ENCODE peak calls at places on chromosome 16, in eight cellular contexts. T, F, Y, M, X, A, I and C are unnamed samples. For H3K36me3, the result is how much of the 10 kb centered on the place peaks cover.

GRCh38 chr16:20520103-20520502 is 56.1 kb downstream of the ACSM2B start:
- DNase-seq in T (no peak), F (no peak), Y (no peak), M (no peak), X (no peak), A (no peak), I (no peak), C (no peak)

GRCh38 chr16:19330801-19331484 is 45.4 kb downstream of the CLEC19A start:
- DNase-seq in T (no peak), F (peak), Y (peak), M (peak), X (no peak), A (no peak), I (no peak), C (no peak)

GRCh38 chr16:89738538-89739317 is 17.4 kb downstream of the ZNF276 start:
- DNase-seq in T (no peak), F (no peak), Y (no peak), M (no peak), X (no peak), A (no peak), I (no peak), C (no peak)

GRCh38 chr16:52827456-52827855 is 225.2 kb downstream of the CHD9NB start:
- DNase-seq in T (no peak), F (peak), Y (no peak), M (no peak), X (no peak), A (no peak), I (no peak), C (no peak)

GRCh38 chr16:80569440-80570105 is 28.8 kb downstream of the DYNLRB2 start:
- DNase-seq in T (no peak), F (no peak), Y (no peak), M (no peak), X (peak), A (no peak), I (no peak), C (no peak)

GRCh38 chr16:82481455-82481854 is 145.3 kb upstream of the CDH13 start:
- DNase-seq in T (no peak), F (no peak), Y (no peak), M (no peak), X (no peak), A (no peak), I (no peak), C (no peak)

GRCh38 chr16:73023752-73024570 is 24.0 kb downstream of the ZFHX3 start:
- DNase-seq in T (no peak), F (peak), Y (no peak), M (no peak), X (no peak), A (no peak), I (no peak), C (no peak)

GRCh38 chr16:47316686-47317085 is 144.2 kb downstream of the ITFG1 start:
- DNase-seq in T (no peak), F (no peak), Y (no peak), M (no peak), X (no peak), A (no peak), I (no peak), C (peak)

GRCh38 chr16:1208239-1208830 is 16.7 kb downstream of the TPSG1 start:
- DNase-seq in T (no peak), F (no peak), Y (no peak), M (no peak), X (no peak), A (no peak), I (no peak), C (no peak)

GRCh38 chr16:57262841-57263584 is 18.0 kb downstream of the ARL2BP start:
- DNase-seq in T (no peak), F (no peak), Y (no peak), M (no peak), X (no peak), A (no peak), I (no peak), C (no peak)

GRCh38 chr16:89330177-89330856 is 112.8 kb downstream of the ZNF778 start:
- DNase-seq in T (no peak), F (peak), Y (peak), M (peak), X (peak), A (peak), I (no peak), C (no peak)

GRCh38 chr16:51640196-51640595 is 489.1 kb upstream of the SALL1 start:
- DNase-seq in T (no peak), F (no peak), Y (peak), M (no peak), X (no peak), A (no peak), I (no peak), C (no peak)

GRCh38 chr16:82782715-82783251 is 156.0 kb downstream of the CDH13 start:
- DNase-seq in T (no peak), F (no peak), Y (peak), M (no peak), X (peak), A (no peak), I (peak), C (no peak)

GRCh38 chr16:46763147-46763546 is 15.0 kb upstream of the MYLK3 start:
- DNase-seq in T (no peak), F (no peak), Y (no peak), M (no peak), X (no peak), A (no peak), I (no peak), C (no peak)

GRCh38 chr16:57540906-57541753 is 1.3 kb upstream of the ADGRG5 start:
- DNase-seq in T (no peak), F (no peak), Y (no peak), M (no peak), X (no peak), A (no peak), I (peak), C (no peak)

GRCh38 chr16:10581507-10581906 is 1.1 kb upstream of the EMP2 start:
- DNase-seq in T (no peak), F (no peak), Y (no peak), M (no peak), X (no peak), A (no peak), I (no peak), C (no peak)

GRCh38 chr16:10579575-10579964 is 828 bp downstream of the EMP2 start:
- DNase-seq in T (no peak), F (no peak), Y (no peak), M (no peak), X (no peak), A (no peak), I (no peak), C (no peak)

GRCh38 chr16:10578474-10579316 is 1.7 kb downstream of the EMP2 start:
- DNase-seq in T (no peak), F (peak), Y (no peak), M (no peak), X (no peak), A (no peak), I (no peak), C (no peak)

GRCh38 chr16:10577305-10578202 is 2.8 kb downstream of the EMP2 start:
- DNase-seq in T (no peak), F (no peak), Y (peak), M (no peak), X (no peak), A (no peak), I (no peak), C (no peak)

GRCh38 chr16:10579965-10580918 is at the start of gene EMP2:
- DNase-seq in T (no peak), F (peak), Y (peak), M (peak), X (peak), A (peak), I (peak), C (no peak)
- TF ChIP-seq POLR2AphosphoS5 in T (no peak), F (peak), Y (peak), M (peak), X (peak), A (no peak), I (no peak), C (peak)

GRCh38 chr16:31081428-31082351 is 7.1 kb downstream of the PRSS53 start:
- DNase-seq in T (no peak), F (no peak), Y (no peak), M (no peak), X (no peak), A (no peak), I (no peak), C (no peak)

GRCh38 chr16:31079342-31079944 is 5.2 kb downstream of the ZNF646 start:
- DNase-seq in T (no peak), F (no peak), Y (no peak), M (no peak), X (no peak), A (no peak), I (no peak), C (no peak)

GRCh38 chr16:31078597-31079341 is 4.5 kb downstream of the ZNF646 start:
- DNase-seq in T (no peak), F (no peak), Y (no peak), M (no peak), X (no peak), A (no peak), I (no peak), C (no peak)

GRCh38 chr16:31080756-31081419 is 6.7 kb downstream of the ZNF646 start:
- DNase-seq in T (no peak), F (no peak), Y (no peak), M (no peak), X (no peak), A (no peak), I (no peak), C (no peak)

GRCh38 chr16:31080035-31080629 is 5.9 kb downstream of the ZNF646 start:
- DNase-seq in T (no peak), F (no peak), Y (peak), M (no peak), X (no peak), A (no peak), I (no peak), C (no peak)
- H3K36me3 ChIP-seq in T (under half), F (half or more), Y (under half), M (under half), X (under half), A (half or more), I (under half), C (under half)

GRCh38 chr16:86593913-86594312 is 15.6 kb downstream of the FOXL1 start:
- DNase-seq in T (no peak), F (no peak), Y (no peak), M (no peak), X (no peak), A (no peak), I (no peak), C (no peak)
- TF ChIP-seq EZH2 in T (no peak), F (peak), Y (no peak), M (no peak), X (no peak), A (no peak), I (no peak), C (no peak)

GRCh38 chr16:66939366-66939765 is 4.0 kb downstream of the CES2 start:
- DNase-seq in T (no peak), F (no peak), Y (no peak), M (no peak), X (no peak), A (no peak), I (no peak), C (no peak)

GRCh38 chr16:66936462-66936861 is 1.1 kb downstream of the CES2 start:
- DNase-seq in T (no peak), F (no peak), Y (no peak), M (no peak), X (no peak), A (no peak), I (no peak), C (no peak)

GRCh38 chr16:66937725-66938337 is 2.5 kb downstream of the CES2 start:
- DNase-seq in T (no peak), F (no peak), Y (no peak), M (no peak), X (no peak), A (no peak), I (no peak), C (no peak)

GRCh38 chr16:66935319-66936011 is at the start of gene CES2:
- DNase-seq in T (no peak), F (peak), Y (peak), M (no peak), X (peak), A (peak), I (no peak), C (no peak)

DNA sequence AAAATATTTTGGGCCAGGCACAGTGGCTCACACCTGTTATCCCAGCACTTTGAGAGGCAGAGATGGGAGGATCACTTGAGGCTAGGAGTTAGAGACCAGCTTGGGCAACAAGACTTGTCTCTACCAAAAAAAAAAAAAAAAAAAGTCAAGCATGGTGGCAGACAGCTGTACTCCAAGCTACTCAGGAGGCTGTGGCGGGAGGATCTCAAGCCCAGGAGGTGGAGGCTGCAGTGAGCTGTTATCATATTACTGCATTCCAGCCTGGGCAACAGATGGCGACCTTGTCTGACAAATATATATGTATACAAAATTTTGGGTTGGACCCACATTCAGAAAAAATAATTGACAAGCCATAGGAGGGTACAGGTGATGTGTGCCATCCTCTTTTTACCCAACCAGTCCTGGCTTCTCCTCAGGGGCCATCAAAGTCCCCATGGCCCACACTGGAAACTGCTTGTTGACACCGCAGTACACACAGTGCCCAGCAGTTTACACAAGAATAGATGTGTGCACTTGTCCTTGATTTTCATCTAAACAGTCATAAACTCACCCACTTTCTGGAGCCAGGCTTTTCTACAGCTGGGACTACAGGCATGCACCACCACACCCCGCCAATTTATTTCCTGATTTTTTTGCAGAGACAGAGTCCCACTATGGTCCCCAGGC is 1.7 kb downstream of the CES2 start:
- DNase-seq in T (no peak), F (no peak), Y (no peak), M (no peak), X (no peak), A (no peak), I (no peak), C (no peak)
- TF ChIP-seq POLR2AphosphoS5 in T (no peak), F (no peak), Y (no peak), M (no peak), X (no peak), A (no peak), I (no peak), C (no peak)

GRCh38 chr16:69329369-69330285 is 761 bp downstream of the PDF start:
- DNase-seq in T (no peak), F (no peak), Y (peak), M (no peak), X (peak), A (no peak), I (no peak), C (no peak)

GRCh38 chr16:69339289-69340094 is at the start of the genes COG8 and NIP7:
- DNase-seq in T (peak), F (peak), Y (peak), M (peak), X (peak), A (peak), I (peak), C (peak)

GRCh38 chr16:69330286-69331109 is at the start of gene PDF:
- DNase-seq in T (peak), F (peak), Y (peak), M (peak), X (peak), A (peak), I (peak), C (no peak)

GRCh38 chr16:69338557-69339288 is 641 bp downstream of the COG8 start:
- DNase-seq in T (no peak), F (no peak), Y (no peak), M (no peak), X (no peak), A (no peak), I (no peak), C (no peak)

GRCh38 chr16:69334696-69335095 is 4.3 kb upstream of the PDF start:
- DNase-seq in T (no peak), F (no peak), Y (no peak), M (no peak), X (no peak), A (no peak), I (no peak), C (no peak)
- H3K36me3 ChIP-seq in T (under half), F (under half), Y (under half), M (under half), X (under half), A (half or more), I (under half), C (under half)

DNA sequence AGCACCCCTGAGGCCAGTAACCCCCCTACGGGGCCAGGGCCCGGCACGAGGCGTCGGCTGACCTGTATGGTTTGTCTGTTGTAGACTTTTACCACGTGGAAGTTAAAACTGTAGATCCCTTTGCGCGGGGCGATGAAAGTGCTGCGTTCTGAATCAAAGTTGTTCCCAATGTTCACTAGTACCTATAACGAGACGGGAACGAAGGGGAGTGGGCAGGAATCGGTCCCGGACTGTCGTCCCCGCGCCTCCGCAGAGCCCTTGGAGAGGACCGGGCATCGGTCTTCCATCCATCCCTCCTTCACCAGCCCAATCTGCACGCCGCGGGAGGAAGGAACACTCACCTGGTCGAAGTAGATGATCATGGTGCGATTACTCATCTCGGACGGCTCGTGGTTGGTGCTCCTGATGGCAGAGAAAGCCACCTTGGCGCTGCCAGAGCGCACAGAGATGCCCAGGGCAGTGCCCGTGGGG is 742 bp downstream of the CBLN1 start:
- DNase-seq in T (no peak), F (no peak), Y (no peak), M (no peak), X (no peak), A (no peak), I (peak), C (no peak)
- TF ChIP-seq EZH2 in T (no peak), F (no peak), Y (peak), M (no peak), X (peak), A (no peak), I (peak), C (no peak)

GRCh38 chr16:87492241-87492635 is 586 bp downstream of the ZCCHC14 start:
- DNase-seq in T (no peak), F (no peak), Y (no peak), M (no peak), X (no peak), A (peak), I (no peak), C (no peak)

GRCh38 chr16:87495578-87495977 is 2.8 kb upstream of the ZCCHC14 start:
- DNase-seq in T (peak), F (no peak), Y (no peak), M (no peak), X (no peak), A (no peak), I (no peak), C (no peak)

GRCh38 chr16:87490091-87490798 is 2.6 kb downstream of the ZCCHC14 start:
- DNase-seq in T (no peak), F (no peak), Y (no peak), M (no peak), X (peak), A (no peak), I (no peak), C (no peak)

GRCh38 chr16:87496101-87496801 is 3.4 kb upstream of the ZCCHC14 start:
- DNase-seq in T (peak), F (no peak), Y (no peak), M (no peak), X (no peak), A (no peak), I (no peak), C (no peak)

GRCh38 chr16:87492721-87493554 is at the start of gene ZCCHC14:
- DNase-seq in T (peak), F (peak), Y (peak), M (peak), X (peak), A (peak), I (peak), C (peak)
- TF ChIP-seq POLR2AphosphoS5 in T (no peak), F (peak), Y (peak), M (peak), X (peak), A (no peak), I (no peak), C (no peak)

GRCh38 chr16:4870138-4870671 is 22.9 kb downstream of the UBN1 start:
- DNase-seq in T (no peak), F (no peak), Y (no peak), M (no peak), X (no peak), A (no peak), I (no peak), C (no peak)

GRCh38 chr16:4868573-4868972 is 21.3 kb downstream of the UBN1 start:
- DNase-seq in T (no peak), F (no peak), Y (no peak), M (no peak), X (no peak), A (no peak), I (no peak), C (no peak)

GRCh38 chr16:4868046-4868445 is 20.8 kb downstream of the UBN1 start:
- DNase-seq in T (no peak), F (no peak), Y (no peak), M (no peak), X (no peak), A (no peak), I (no peak), C (no peak)

GRCh38 chr16:4866586-4866985 is 19.3 kb downstream of the UBN1 start:
- DNase-seq in T (no peak), F (no peak), Y (no peak), M (no peak), X (no peak), A (no peak), I (no peak), C (no peak)

GRCh38 chr16:4869147-4869790 is 22.0 kb downstream of the UBN1 start:
- DNase-seq in T (no peak), F (no peak), Y (no peak), M (no peak), X (no peak), A (no peak), I (no peak), C (no peak)
- H3K36me3 ChIP-seq in T (under half), F (half or more), Y (under half), M (under half), X (under half), A (half or more), I (under half), C (half or more)

GRCh38 chr16:23304620-23305019 is 2.5 kb downstream of the SCNN1B start:
- DNase-seq in T (no peak), F (no peak), Y (no peak), M (no peak), X (no peak), A (no peak), I (no peak), C (no peak)

GRCh38 chr16:23298290-23298689 is 3.8 kb upstream of the SCNN1B start:
- DNase-seq in T (no peak), F (no peak), Y (no peak), M (no peak), X (no peak), A (no peak), I (no peak), C (no peak)

GRCh38 chr16:23302045-23302956 is at the start of gene SCNN1B:
- DNase-seq in T (no peak), F (no peak), Y (peak), M (no peak), X (no peak), A (no peak), I (peak), C (no peak)

GRCh38 chr16:23303685-23304084 is 1.6 kb downstream of the SCNN1B start:
- DNase-seq in T (no peak), F (no peak), Y (no peak), M (no peak), X (no peak), A (no peak), I (no peak), C (no peak)

DNA sequence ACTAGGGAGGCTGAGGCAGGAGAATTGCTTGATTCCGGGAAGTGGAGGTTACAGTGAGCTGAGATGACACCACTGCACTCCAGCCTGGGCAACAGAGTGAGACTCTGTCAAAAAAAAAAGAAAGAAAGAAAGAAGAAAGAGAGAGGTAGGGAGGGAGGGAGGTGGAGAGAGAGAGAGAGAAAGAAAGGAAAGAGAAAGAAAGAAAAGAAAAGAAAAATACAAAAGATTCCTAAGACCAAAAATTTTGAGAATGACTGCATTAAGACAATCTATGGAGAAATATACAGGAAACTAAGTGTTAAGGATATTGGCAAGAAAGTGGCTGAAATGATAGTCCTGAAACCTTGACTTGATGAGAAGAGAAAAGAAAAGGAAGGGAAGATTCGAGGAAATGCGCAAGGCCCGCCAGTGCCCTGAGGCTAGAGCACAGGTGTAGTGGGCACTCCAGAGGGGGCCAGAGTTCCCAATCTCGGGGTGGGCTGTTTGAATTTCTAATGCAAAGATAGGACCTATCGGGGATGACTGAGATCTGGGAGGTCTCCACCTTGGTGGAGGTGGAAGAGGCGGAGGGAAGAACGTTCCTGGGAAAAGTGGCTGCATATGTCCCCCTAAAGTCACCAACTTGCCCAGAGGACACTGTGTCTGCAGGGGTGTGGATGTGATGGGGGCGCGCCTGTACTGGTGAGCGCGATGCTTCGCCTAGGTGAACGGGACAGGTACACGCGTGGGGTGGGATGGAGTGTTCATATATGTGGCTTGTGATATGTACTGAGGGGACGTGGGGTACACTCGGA is 654 bp upstream of the SCNN1B start:
- DNase-seq in T (no peak), F (no peak), Y (peak), M (no peak), X (no peak), A (no peak), I (peak), C (no peak)
- TF ChIP-seq EZH2 in T (no peak), F (no peak), Y (no peak), M (no peak), X (peak), A (no peak), I (peak), C (no peak)